ENCODE peak calls at places on chromosomes 4 and X, in five cellular contexts. K, H, C, B and X are unnamed samples. For H3K9me3, the result is how much of the 10 kb centered on the place peaks cover.

GRCh38 chr4:83378426-83378825 is 43.8 kb upstream of the HPSE start:
- DNase-seq in H (no peak), B (peak), K (peak), C (peak), X (no peak)

GRCh38 chr4:6781113-6781512 is 1.4 kb upstream of the KIAA0232 start:
- DNase-seq in B (no peak), H (no peak), C (no peak), K (no peak), X (no peak)

GRCh38 chrX:31199051-31199769 is 127.4 kb upstream of the FTHL17 start:
- DNase-seq in C (no peak), K (no peak), B (no peak), H (no peak), X (no peak)

GRCh38 chrX:7090506-7091095 is 56.9 kb upstream of the STS start:
- DNase-seq in K (no peak), C (no peak), B (no peak), H (peak), X (no peak)

GRCh38 chr4:123479944-123480343 is 83.3 kb downstream of the SPRY1 start:
- DNase-seq in K (no peak), H (peak), B (no peak), C (no peak), X (no peak)

GRCh38 chr4:174305961-174306360 is 22.2 kb downstream of the CEP44 start:
- DNase-seq in H (no peak), C (no peak), B (no peak), K (no peak), X (no peak)

GRCh38 chr4:77617203-77617602 is 11.6 kb downstream of the CXCL13 start:
- DNase-seq in C (no peak), H (peak), B (no peak), K (no peak), X (no peak)

GRCh38 chr4:13539047-13539720 is 5.1 kb downstream of the NKX3-2 start:
- DNase-seq in H (no peak), K (peak), B (no peak), C (no peak), X (no peak)

GRCh38 chrX:124033821-124034220 is 72.3 kb downstream of the STAG2 start:
- DNase-seq in B (no peak), H (no peak), C (no peak), K (no peak), X (no peak)

GRCh38 chrX:25869761-25870160 is 268.4 kb upstream of the MAGEB18 start:
- DNase-seq in H (no peak), K (no peak), C (no peak), B (no peak), X (no peak)

GRCh38 chr4:16714191-16714590 is 184.3 kb downstream of the LDB2 start:
- DNase-seq in C (no peak), B (no peak), H (no peak), K (no peak), X (no peak)

GRCh38 chrX:118497180-118497814 is 1.7 kb downstream of the DOCK11 start:
- DNase-seq in B (no peak), K (no peak), C (no peak), H (no peak), X (no peak)

GRCh38 chr4:156633846-156634245 is 337.8 kb downstream of the PDGFC start:
- DNase-seq in B (no peak), C (no peak), H (no peak), K (no peak), X (no peak)

GRCh38 chr4:102527695-102528094 is 26.5 kb downstream of the NFKB1 start:
- DNase-seq in K (no peak), B (no peak), C (no peak), H (no peak), X (no peak)

GRCh38 chr4:89492476-89493110 is 185.0 kb upstream of the GPRIN3 start:
- DNase-seq in K (no peak), C (no peak), B (no peak), H (peak), X (peak)

GRCh38 chr4:165393704-165394103 is 14.9 kb downstream of the CPE start:
- DNase-seq in K (no peak), H (no peak), B (no peak), C (no peak), X (no peak)

GRCh38 chr4:8051644-8052043 is 107.0 kb downstream of the ABLIM2 start:
- DNase-seq in K (no peak), H (no peak), C (no peak), B (no peak), X (no peak)

GRCh38 chrX:133794151-133794550 is 191.2 kb downstream of the GPC3 start:
- DNase-seq in B (no peak), C (no peak), H (no peak), K (peak), X (no peak)

GRCh38 chrX:16743604-16744325 is 24.4 kb downstream of the SYAP1 start:
- DNase-seq in H (no peak), B (no peak), C (no peak), K (no peak), X (peak)

GRCh38 chrX:19334945-19335626 is 8.6 kb upstream of the PDHA1 start:
- DNase-seq in H (peak), C (peak), K (peak), B (peak), X (no peak)

GRCh38 chr4:112562254-112562653 is 46.3 kb upstream of the NEUROG2 start:
- DNase-seq in C (no peak), H (no peak), K (no peak), B (no peak), X (no peak)

GRCh38 chr4:8228319-8229250 is 29.5 kb downstream of the SH3TC1 start:
- DNase-seq in C (no peak), K (peak), B (peak), H (peak), X (peak)

GRCh38 chr4:176817222-176817621 is 24.5 kb upstream of the VEGFC start:
- DNase-seq in H (no peak), B (no peak), K (no peak), C (no peak), X (no peak)

GRCh38 chrX:64321507-64321906 is 73.7 kb downstream of the MTMR8 start:
- DNase-seq in K (no peak), B (no peak), C (no peak), H (no peak), X (no peak)
- H3K9me3 ChIP-seq in K (under half), B (under half), C (under half), H (under half), X (under half)

GRCh38 chr4:128502818-128503527 is 215.4 kb upstream of the PGRMC2 start:
- DNase-seq in B (no peak), K (no peak), H (no peak), C (no peak), X (no peak)

DNA sequence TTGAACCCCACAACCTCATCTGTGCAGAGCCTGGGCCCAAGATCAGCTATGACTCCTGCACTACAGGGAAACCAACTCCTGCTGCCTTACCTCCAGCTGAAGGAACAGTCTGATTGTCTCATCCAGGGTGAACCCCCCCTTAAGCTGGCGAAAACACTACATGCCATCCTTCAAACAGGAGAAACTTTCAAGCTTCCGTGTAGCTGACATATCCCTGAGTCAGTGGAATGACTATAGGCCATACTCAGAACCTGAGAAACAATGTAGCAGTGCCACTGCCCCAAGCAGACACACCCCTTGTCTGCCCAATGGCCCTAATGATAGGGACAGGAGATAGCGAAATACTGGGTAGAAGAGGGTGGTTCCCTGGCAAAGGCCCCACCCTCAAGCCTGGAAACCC is 213.6 kb upstream of the PGRMC2 start:
- DNase-seq in K (no peak), C (no peak), H (no peak), B (no peak), X (no peak)
- H3K9me3 ChIP-seq in K (under half), C (under half), H (under half), B (under half), X (under half)

GRCh38 chrX:117093319-117093718 is 630.5 kb upstream of the CT83 start:
- DNase-seq in K (no peak), C (no peak), H (no peak), B (no peak), X (no peak)

GRCh38 chrX:117092641-117093040 is 629.9 kb upstream of the CT83 start:
- DNase-seq in H (no peak), C (no peak), B (no peak), K (no peak), X (no peak)

GRCh38 chrX:117094149-117094548 is 631.4 kb upstream of the CT83 start:
- DNase-seq in H (no peak), B (no peak), C (no peak), K (no peak), X (no peak)

GRCh38 chrX:117095393-117095792 is 632.6 kb upstream of the CT83 start:
- DNase-seq in K (no peak), B (no peak), C (no peak), H (no peak), X (no peak)

GRCh38 chrX:117096528-117096927 is 633.8 kb upstream of the CT83 start:
- DNase-seq in H (no peak), K (no peak), B (no peak), C (no peak), X (no peak)
- H3K9me3 ChIP-seq in H (under half), K (under half), B (under half), C (under half), X (under half)

GRCh38 chr4:129064717-129065116 is 28.6 kb downstream of the SCLT1 start:
- DNase-seq in B (no peak), H (no peak), K (no peak), C (no peak), X (peak)

GRCh38 chr4:129063640-129064039 is 29.7 kb downstream of the SCLT1 start:
- DNase-seq in K (no peak), C (no peak), H (no peak), B (no peak), X (no peak)

GRCh38 chr4:129062580-129062979 is 30.8 kb downstream of the SCLT1 start:
- DNase-seq in H (no peak), C (no peak), B (no peak), K (no peak), X (no peak)

DNA sequence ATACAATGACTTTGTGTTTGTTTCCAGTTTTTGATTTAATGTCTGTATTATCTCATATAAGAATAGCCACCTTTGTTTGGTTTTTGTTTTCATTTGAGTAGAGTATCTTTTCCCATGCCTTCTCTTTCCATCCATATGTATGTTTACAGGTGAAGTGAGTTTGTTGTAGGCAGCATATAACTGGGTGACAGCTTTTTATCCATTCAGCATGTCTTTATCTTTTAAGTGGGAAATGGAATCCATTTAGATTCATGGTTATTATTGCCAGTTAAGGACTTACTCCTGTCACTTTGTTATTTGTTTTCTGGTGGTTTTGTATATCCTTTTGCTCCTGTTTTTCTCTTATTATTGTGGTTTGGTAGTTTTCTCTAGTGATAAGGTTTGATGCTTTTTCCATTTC is 34.3 kb downstream of the SCLT1 start:
- DNase-seq in H (no peak), C (no peak), K (no peak), B (no peak), X (no peak)
- H3K9me3 ChIP-seq in H (under half), C (half or more), K (under half), B (half or more), X (under half)

GRCh38 chrX:23931149-23931604 is 23.4 kb downstream of the CXorf58 start:
- DNase-seq in C (no peak), H (peak), B (no peak), K (no peak), X (no peak)

DNA sequence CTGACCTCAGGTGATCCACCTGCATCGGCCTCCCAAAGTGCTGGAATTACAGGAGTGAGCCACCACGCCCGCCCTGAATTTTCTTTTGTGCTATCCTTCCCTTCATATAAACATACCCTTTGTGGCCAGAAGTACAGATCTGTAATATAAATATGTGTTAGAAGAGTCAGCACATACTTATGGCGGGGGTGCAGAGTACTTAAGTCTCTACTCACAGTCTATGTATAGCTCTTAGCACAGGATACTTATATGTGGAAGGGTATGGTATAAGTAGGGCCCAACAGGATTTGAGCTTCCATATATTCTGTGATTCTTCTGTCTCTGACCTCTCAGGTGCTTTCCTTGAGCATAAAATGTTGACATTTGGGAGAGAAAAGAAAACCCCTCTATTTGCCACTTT is 18.2 kb downstream of the CXorf58 start:
- DNase-seq in K (no peak), B (no peak), C (no peak), H (no peak), X (no peak)
- H3K9me3 ChIP-seq in K (under half), B (under half), C (under half), H (under half), X (under half)

DNA sequence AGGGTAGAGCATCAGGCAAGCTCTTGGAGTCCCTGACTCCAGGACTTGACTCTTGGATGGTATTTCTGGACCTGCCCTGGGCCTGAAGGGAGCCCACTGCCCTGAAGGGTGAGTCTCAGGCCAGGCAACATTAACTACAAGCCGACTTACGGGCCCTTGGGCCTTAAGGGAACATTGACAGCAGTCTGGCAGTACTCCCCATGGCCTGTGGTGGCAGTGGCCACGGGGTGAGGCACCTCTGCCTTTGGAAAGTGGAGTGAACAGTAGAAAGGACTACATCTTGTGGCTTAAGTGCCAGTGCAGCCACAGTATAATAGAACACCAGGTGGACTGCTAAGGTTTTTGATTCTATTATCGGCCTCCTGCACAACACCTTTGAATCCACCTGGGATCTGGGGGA is 36.3 kb downstream of the SH3BGRL start:
- DNase-seq in H (no peak), K (no peak), B (no peak), C (no peak), X (no peak)
- H3K9me3 ChIP-seq in H (under half), K (under half), B (under half), C (under half), X (under half)

GRCh38 chr4:445410-445809 is 53.5 kb downstream of the ZNF721 start:
- DNase-seq in K (no peak), H (no peak), C (no peak), B (no peak), X (no peak)
- H3K9me3 ChIP-seq in K (half or more), H (under half), C (half or more), B (half or more), X (under half)